ENCODE peak calls at places on chromosome 6, in ten cellular contexts. One of them, this sample, is unnamed.

GRCh38 chr6:154457881-154458284 is 52.6 kb downstream of the CNKSR3 start:
- DNase-seq in endothelial cell: no peak
- DNase-seq in RWPE1: peak
- DNase-seq in A549: no peak
- DNase-seq in psoas muscle: no peak
- DNase-seq in DND-41: no peak
- DNase-seq in astrocyte of the cerebellum: no peak
- DNase-seq in adrenal gland: no peak
- DNase-seq in HFF-Myc: no peak
- DNase-seq in bronchial epithelial cell: peak
- DNase-seq in this sample: no peak

GRCh38 chr6:19024737-19025136 is 637.6 kb downstream of the RNF144B start:
- DNase-seq in endothelial cell: peak
- DNase-seq in RWPE1: peak
- DNase-seq in A549: peak
- DNase-seq in psoas muscle: no peak
- DNase-seq in DND-41: peak
- DNase-seq in astrocyte of the cerebellum: peak
- DNase-seq in adrenal gland: peak
- DNase-seq in HFF-Myc: no peak
- DNase-seq in bronchial epithelial cell: peak
- DNase-seq in this sample: no peak

GRCh38 chr6:4879724-4880372 is 103.6 kb downstream of the CDYL start:
- DNase-seq in endothelial cell: no peak
- DNase-seq in RWPE1: no peak
- DNase-seq in A549: no peak
- DNase-seq in psoas muscle: no peak
- DNase-seq in DND-41: no peak
- DNase-seq in astrocyte of the cerebellum: no peak
- DNase-seq in adrenal gland: no peak
- DNase-seq in HFF-Myc: no peak
- DNase-seq in bronchial epithelial cell: no peak
- DNase-seq in this sample: no peak

GRCh38 chr6:3186974-3187382 is 29.6 kb upstream of the TUBB2A start:
- DNase-seq in endothelial cell: no peak
- DNase-seq in RWPE1: no peak
- DNase-seq in A549: no peak
- DNase-seq in psoas muscle: no peak
- DNase-seq in DND-41: no peak
- DNase-seq in astrocyte of the cerebellum: no peak
- DNase-seq in adrenal gland: no peak
- DNase-seq in HFF-Myc: no peak
- DNase-seq in bronchial epithelial cell: no peak
- DNase-seq in this sample: no peak

GRCh38 chr6:125170376-125170775 is 16.8 kb downstream of the TPD52L1 start:
- DNase-seq in endothelial cell: no peak
- DNase-seq in RWPE1: no peak
- DNase-seq in A549: no peak
- DNase-seq in psoas muscle: no peak
- DNase-seq in DND-41: no peak
- DNase-seq in astrocyte of the cerebellum: no peak
- DNase-seq in adrenal gland: peak
- DNase-seq in HFF-Myc: no peak
- DNase-seq in bronchial epithelial cell: peak
- DNase-seq in this sample: no peak

GRCh38 chr6:81938991-81939773 is 186.7 kb upstream of the TENT5A start:
- DNase-seq in endothelial cell: no peak
- DNase-seq in RWPE1: no peak
- DNase-seq in A549: no peak
- DNase-seq in psoas muscle: no peak
- DNase-seq in DND-41: no peak
- DNase-seq in astrocyte of the cerebellum: peak
- DNase-seq in adrenal gland: no peak
- DNase-seq in HFF-Myc: no peak
- DNase-seq in bronchial epithelial cell: peak
- DNase-seq in this sample: no peak

GRCh38 chr6:52065621-52066020 is 21.8 kb downstream of the PKHD1 start:
- DNase-seq in endothelial cell: no peak
- DNase-seq in RWPE1: peak
- DNase-seq in A549: no peak
- DNase-seq in psoas muscle: no peak
- DNase-seq in DND-41: no peak
- DNase-seq in astrocyte of the cerebellum: no peak
- DNase-seq in adrenal gland: no peak
- DNase-seq in HFF-Myc: no peak
- DNase-seq in bronchial epithelial cell: peak
- DNase-seq in this sample: no peak

GRCh38 chr6:161057103-161058091 is 65.8 kb downstream of the MAP3K4 start:
- DNase-seq in endothelial cell: no peak
- DNase-seq in RWPE1: no peak
- DNase-seq in A549: no peak
- DNase-seq in psoas muscle: no peak
- DNase-seq in DND-41: no peak
- DNase-seq in astrocyte of the cerebellum: no peak
- DNase-seq in adrenal gland: no peak
- DNase-seq in HFF-Myc: no peak
- DNase-seq in bronchial epithelial cell: peak
- DNase-seq in this sample: no peak

GRCh38 chr6:8707956-8708772 is 272.8 kb upstream of the SLC35B3 start:
- DNase-seq in endothelial cell: no peak
- DNase-seq in RWPE1: peak
- DNase-seq in A549: peak
- DNase-seq in psoas muscle: no peak
- DNase-seq in DND-41: no peak
- DNase-seq in astrocyte of the cerebellum: peak
- DNase-seq in adrenal gland: peak
- DNase-seq in HFF-Myc: peak
- DNase-seq in bronchial epithelial cell: peak
- DNase-seq in this sample: peak

GRCh38 chr6:157550114-157550989 is 169.4 kb downstream of the ZDHHC14 start:
- DNase-seq in endothelial cell: no peak
- DNase-seq in RWPE1: no peak
- DNase-seq in A549: no peak
- DNase-seq in psoas muscle: no peak
- DNase-seq in DND-41: no peak
- DNase-seq in astrocyte of the cerebellum: no peak
- DNase-seq in adrenal gland: no peak
- DNase-seq in HFF-Myc: no peak
- DNase-seq in bronchial epithelial cell: no peak
- DNase-seq in this sample: no peak

GRCh38 chr6:143149771-143150170 is 89.1 kb downstream of the AIG1 start:
- DNase-seq in endothelial cell: no peak
- DNase-seq in RWPE1: no peak
- DNase-seq in A549: no peak
- DNase-seq in psoas muscle: no peak
- DNase-seq in DND-41: no peak
- DNase-seq in astrocyte of the cerebellum: no peak
- DNase-seq in adrenal gland: no peak
- DNase-seq in HFF-Myc: no peak
- DNase-seq in bronchial epithelial cell: peak
- DNase-seq in this sample: no peak

GRCh38 chr6:167896648-167897047 is 69.9 kb downstream of the AFDN start:
- DNase-seq in endothelial cell: no peak
- DNase-seq in RWPE1: no peak
- DNase-seq in A549: no peak
- DNase-seq in psoas muscle: no peak
- DNase-seq in DND-41: no peak
- DNase-seq in astrocyte of the cerebellum: no peak
- DNase-seq in adrenal gland: no peak
- DNase-seq in HFF-Myc: no peak
- DNase-seq in bronchial epithelial cell: no peak
- DNase-seq in this sample: no peak

GRCh38 chr6:167893416-167893815 is 66.7 kb downstream of the AFDN start:
- DNase-seq in endothelial cell: no peak
- DNase-seq in RWPE1: peak
- DNase-seq in A549: no peak
- DNase-seq in psoas muscle: no peak
- DNase-seq in DND-41: no peak
- DNase-seq in astrocyte of the cerebellum: peak
- DNase-seq in adrenal gland: no peak
- DNase-seq in HFF-Myc: no peak
- DNase-seq in bronchial epithelial cell: peak
- DNase-seq in this sample: no peak

GRCh38 chr6:167888098-167888497 is 61.4 kb downstream of the AFDN start:
- DNase-seq in endothelial cell: no peak
- DNase-seq in RWPE1: no peak
- DNase-seq in A549: no peak
- DNase-seq in psoas muscle: no peak
- DNase-seq in DND-41: no peak
- DNase-seq in astrocyte of the cerebellum: no peak
- DNase-seq in adrenal gland: no peak
- DNase-seq in HFF-Myc: no peak
- DNase-seq in bronchial epithelial cell: no peak
- DNase-seq in this sample: no peak

GRCh38 chr6:167894965-167895364 is 68.3 kb downstream of the AFDN start:
- DNase-seq in endothelial cell: no peak
- DNase-seq in RWPE1: no peak
- DNase-seq in A549: no peak
- DNase-seq in psoas muscle: no peak
- DNase-seq in DND-41: no peak
- DNase-seq in astrocyte of the cerebellum: no peak
- DNase-seq in adrenal gland: no peak
- DNase-seq in HFF-Myc: no peak
- DNase-seq in bronchial epithelial cell: no peak
- DNase-seq in this sample: no peak

GRCh38 chr6:167892835-167893234 is 66.1 kb downstream of the AFDN start:
- DNase-seq in endothelial cell: no peak
- DNase-seq in RWPE1: no peak
- DNase-seq in A549: no peak
- DNase-seq in psoas muscle: no peak
- DNase-seq in DND-41: no peak
- DNase-seq in astrocyte of the cerebellum: no peak
- DNase-seq in adrenal gland: no peak
- DNase-seq in HFF-Myc: no peak
- DNase-seq in bronchial epithelial cell: peak
- DNase-seq in this sample: no peak
- TF ChIP-seq CTCF in endothelial cell: no peak
- TF ChIP-seq CTCF in RWPE1: no peak
- TF ChIP-seq CTCF in A549: no peak
- TF ChIP-seq CTCF in psoas muscle: no peak
- TF ChIP-seq CTCF in DND-41: no peak
- TF ChIP-seq CTCF in astrocyte of the cerebellum: no peak
- TF ChIP-seq CTCF in adrenal gland: no peak
- TF ChIP-seq CTCF in HFF-Myc: no peak
- TF ChIP-seq CTCF in bronchial epithelial cell: no peak
- TF ChIP-seq CTCF in this sample: no peak

GRCh38 chr6:38943964-38944363 is 104.6 kb upstream of the GLP1R start:
- DNase-seq in endothelial cell: no peak
- DNase-seq in RWPE1: no peak
- DNase-seq in A549: peak
- DNase-seq in psoas muscle: no peak
- DNase-seq in DND-41: no peak
- DNase-seq in astrocyte of the cerebellum: no peak
- DNase-seq in adrenal gland: no peak
- DNase-seq in HFF-Myc: no peak
- DNase-seq in bronchial epithelial cell: no peak
- DNase-seq in this sample: no peak
- TF ChIP-seq CTCF in endothelial cell: no peak
- TF ChIP-seq CTCF in RWPE1: no peak
- TF ChIP-seq CTCF in A549: no peak
- TF ChIP-seq CTCF in psoas muscle: no peak
- TF ChIP-seq CTCF in DND-41: no peak
- TF ChIP-seq CTCF in astrocyte of the cerebellum: peak
- TF ChIP-seq CTCF in adrenal gland: no peak
- TF ChIP-seq CTCF in HFF-Myc: no peak
- TF ChIP-seq CTCF in bronchial epithelial cell: no peak
- TF ChIP-seq CTCF in this sample: no peak

DNA sequence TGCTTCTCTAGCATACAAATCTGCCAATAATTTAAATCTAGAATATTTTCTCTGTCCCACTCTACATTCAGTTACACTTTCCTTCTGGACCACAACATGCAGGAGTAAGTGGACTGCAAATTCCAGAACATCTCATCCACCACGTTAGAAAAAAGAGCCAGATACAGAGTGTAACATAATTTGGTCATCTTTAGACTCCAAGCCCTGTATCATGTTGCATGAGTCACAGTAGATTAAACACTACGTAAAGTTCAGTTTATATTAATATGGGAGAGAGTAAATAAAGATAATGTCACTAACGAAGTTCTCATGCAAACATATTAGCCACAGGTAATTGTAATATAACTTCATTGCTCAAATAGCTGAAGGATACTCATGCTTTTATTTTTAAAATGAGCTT is 327.0 kb downstream of the C6orf118 start:
- DNase-seq in endothelial cell: no peak
- DNase-seq in RWPE1: peak
- DNase-seq in A549: no peak
- DNase-seq in psoas muscle: no peak
- DNase-seq in DND-41: no peak
- DNase-seq in astrocyte of the cerebellum: no peak
- DNase-seq in adrenal gland: no peak
- DNase-seq in HFF-Myc: no peak
- DNase-seq in bronchial epithelial cell: peak
- DNase-seq in this sample: no peak
- TF ChIP-seq CTCF in endothelial cell: no peak
- TF ChIP-seq CTCF in RWPE1: no peak
- TF ChIP-seq CTCF in A549: no peak
- TF ChIP-seq CTCF in psoas muscle: no peak
- TF ChIP-seq CTCF in DND-41: no peak
- TF ChIP-seq CTCF in astrocyte of the cerebellum: no peak
- TF ChIP-seq CTCF in adrenal gland: no peak
- TF ChIP-seq CTCF in HFF-Myc: no peak
- TF ChIP-seq CTCF in bronchial epithelial cell: no peak
- TF ChIP-seq CTCF in this sample: no peak

GRCh38 chr6:92690997-92691599 is 728.3 kb downstream of the EPHA7 start:
- DNase-seq in endothelial cell: no peak
- DNase-seq in RWPE1: no peak
- DNase-seq in A549: no peak
- DNase-seq in psoas muscle: no peak
- DNase-seq in DND-41: no peak
- DNase-seq in astrocyte of the cerebellum: no peak
- DNase-seq in adrenal gland: no peak
- DNase-seq in HFF-Myc: no peak
- DNase-seq in bronchial epithelial cell: peak
- DNase-seq in this sample: no peak

GRCh38 chr6:92683769-92684168 is 735.6 kb downstream of the EPHA7 start:
- DNase-seq in endothelial cell: no peak
- DNase-seq in RWPE1: no peak
- DNase-seq in A549: no peak
- DNase-seq in psoas muscle: no peak
- DNase-seq in DND-41: no peak
- DNase-seq in astrocyte of the cerebellum: no peak
- DNase-seq in adrenal gland: no peak
- DNase-seq in HFF-Myc: no peak
- DNase-seq in bronchial epithelial cell: no peak
- DNase-seq in this sample: no peak

GRCh38 chr6:92687278-92687677 is 732.1 kb downstream of the EPHA7 start:
- DNase-seq in endothelial cell: no peak
- DNase-seq in RWPE1: no peak
- DNase-seq in A549: no peak
- DNase-seq in psoas muscle: no peak
- DNase-seq in DND-41: no peak
- DNase-seq in astrocyte of the cerebellum: no peak
- DNase-seq in adrenal gland: no peak
- DNase-seq in HFF-Myc: no peak
- DNase-seq in bronchial epithelial cell: no peak
- DNase-seq in this sample: no peak

GRCh38 chr6:92684386-92684785 is 735.0 kb downstream of the EPHA7 start:
- DNase-seq in endothelial cell: no peak
- DNase-seq in RWPE1: no peak
- DNase-seq in A549: no peak
- DNase-seq in psoas muscle: no peak
- DNase-seq in DND-41: no peak
- DNase-seq in astrocyte of the cerebellum: no peak
- DNase-seq in adrenal gland: no peak
- DNase-seq in HFF-Myc: no peak
- DNase-seq in bronchial epithelial cell: peak
- DNase-seq in this sample: no peak

GRCh38 chr6:92688328-92688727 is 731.0 kb downstream of the EPHA7 start:
- DNase-seq in endothelial cell: no peak
- DNase-seq in RWPE1: no peak
- DNase-seq in A549: no peak
- DNase-seq in psoas muscle: no peak
- DNase-seq in DND-41: no peak
- DNase-seq in astrocyte of the cerebellum: no peak
- DNase-seq in adrenal gland: no peak
- DNase-seq in HFF-Myc: no peak
- DNase-seq in bronchial epithelial cell: no peak
- DNase-seq in this sample: no peak
- TF ChIP-seq CTCF in endothelial cell: no peak
- TF ChIP-seq CTCF in RWPE1: no peak
- TF ChIP-seq CTCF in A549: no peak
- TF ChIP-seq CTCF in psoas muscle: no peak
- TF ChIP-seq CTCF in DND-41: no peak
- TF ChIP-seq CTCF in astrocyte of the cerebellum: no peak
- TF ChIP-seq CTCF in adrenal gland: no peak
- TF ChIP-seq CTCF in HFF-Myc: no peak
- TF ChIP-seq CTCF in bronchial epithelial cell: no peak
- TF ChIP-seq CTCF in this sample: no peak

This sample was measured in GM13976.